ENCODE peak calls at places on chromosomes 3 and 15, in five cellular contexts. E is sigmoid colon, T is left lung, G is tibial nerve, H is HCT116. K is an unnamed sample.
A peak's percentile ranks its signal among the peaks of the same experiment; 100 is the strongest.

GRCh38 chr3:70854108-70854507 is 541.7 kb upstream of the MDFIC2 start:
- DNase-seq in E (no peak), T (no peak), G (no peak), H (no peak), K (no peak)

GRCh38 chr3:107956991-107957467 is 133.8 kb downstream of the CD47 start:
- DNase-seq in E (peak; percentile 96), T (no peak), G (peak; percentile 79), H (no peak), K (no peak)

GRCh38 chr3:33874815-33875214 is 76.4 kb downstream of the PDCD6IP start:
- DNase-seq in E (no peak), T (no peak), G (no peak), H (no peak), K (no peak)

GRCh38 chr3:157129782-157130137 is 30.2 kb downstream of the CCNL1 start:
- DNase-seq in E (no peak), T (no peak), G (no peak), H (peak; percentile 74), K (no peak)

GRCh38 chr3:63441262-63441661 is 163.2 kb downstream of the SYNPR start:
- DNase-seq in E (no peak), T (no peak), G (no peak), H (no peak), K (no peak)

GRCh38 chr3:171351676-171352075 is 108.5 kb downstream of the TNIK start:
- DNase-seq in E (no peak), T (no peak), G (no peak), H (peak; percentile 77), K (peak; percentile 86)

GRCh38 chr3:53726654-53727053 is 119.6 kb downstream of the CHDH start:
- DNase-seq in E (no peak), T (no peak), G (no peak), H (no peak), K (no peak)

GRCh38 chr3:16498130-16498890 is 15.2 kb downstream of the RFTN1 start:
- DNase-seq in E (no peak), T (no peak), G (no peak), H (no peak), K (no peak)

GRCh38 chr3:59764131-59764530 is 714.3 kb upstream of the CFAP20DC start:
- DNase-seq in E (no peak), T (no peak), G (no peak), H (no peak), K (no peak)

GRCh38 chr3:42473083-42473932 is 29.1 kb upstream of the VIPR1 start:
- DNase-seq in E (no peak), T (no peak), G (no peak), H (no peak), K (no peak)

GRCh38 chr3:29144361-29144760 is 136.5 kb upstream of the RBMS3 start:
- DNase-seq in E (no peak), T (no peak), G (no peak), H (no peak), K (no peak)

GRCh38 chr15:89356634-89357298 is 22.1 kb upstream of the POLG start:
- DNase-seq in E (no peak), T (no peak), G (no peak), H (no peak), K (no peak)

GRCh38 chr15:58401991-58402649 is 29.7 kb upstream of the LIPC start:
- DNase-seq in E (no peak), T (no peak), G (no peak), H (no peak), K (no peak)

GRCh38 chr3:55143928-55144671 is 216.2 kb upstream of the LRTM1 start:
- DNase-seq in E (no peak), T (no peak), G (no peak), H (no peak), K (no peak)

GRCh38 chr15:44010114-44010513 is 183.3 kb downstream of the WDR76 start:
- DNase-seq in E (no peak), T (no peak), G (no peak), H (no peak), K (peak; percentile 42)

GRCh38 chr15:58271410-58271809 is 133.2 kb downstream of the AQP9 start:
- DNase-seq in E (no peak), T (no peak), G (no peak), H (no peak), K (no peak)

GRCh38 chr15:42110367-42110766 is 16.0 kb upstream of the PLA2G4D start:
- DNase-seq in E (no peak), T (no peak), G (no peak), H (no peak), K (no peak)

GRCh38 chr3:42224658-42225421 is 41.1 kb downstream of the CCK start:
- DNase-seq in E (no peak), T (no peak), G (no peak), H (no peak), K (no peak)

GRCh38 chr15:51678081-51678480 is 3.2 kb upstream of the SCG3 start:
- DNase-seq in E (no peak), T (no peak), G (no peak), H (no peak), K (no peak)

GRCh38 chr3:185961675-185962232 is 23.9 kb upstream of the TRA2B start:
- DNase-seq in E (no peak), T (no peak), G (no peak), H (no peak), K (no peak)

GRCh38 chr3:148464246-148464645 is 233.5 kb upstream of the AGTR1 start:
- DNase-seq in E (no peak), T (no peak), G (no peak), H (no peak), K (no peak)

GRCh38 chr3:187750041-187750512 is 4.8 kb upstream of the BCL6 start:
- DNase-seq in E (peak; percentile 78), T (peak; percentile 83), G (no peak), H (peak; percentile 82), K (no peak)

GRCh38 chr3:57689367-57690053 is 3.4 kb downstream of the DENND6A start:
- DNase-seq in E (no peak), T (no peak), G (no peak), H (no peak), K (no peak)

GRCh38 chr15:59892995-59893394 is 111.1 kb upstream of the FOXB1 start:
- DNase-seq in E (no peak), T (no peak), G (no peak), H (no peak), K (no peak)

GRCh38 chr3:129553171-129553570 is 10.2 kb downstream of the H1-8 start:
- DNase-seq in E (peak; percentile 63), T (peak; percentile 71), G (no peak), H (no peak), K (no peak)

DNA sequence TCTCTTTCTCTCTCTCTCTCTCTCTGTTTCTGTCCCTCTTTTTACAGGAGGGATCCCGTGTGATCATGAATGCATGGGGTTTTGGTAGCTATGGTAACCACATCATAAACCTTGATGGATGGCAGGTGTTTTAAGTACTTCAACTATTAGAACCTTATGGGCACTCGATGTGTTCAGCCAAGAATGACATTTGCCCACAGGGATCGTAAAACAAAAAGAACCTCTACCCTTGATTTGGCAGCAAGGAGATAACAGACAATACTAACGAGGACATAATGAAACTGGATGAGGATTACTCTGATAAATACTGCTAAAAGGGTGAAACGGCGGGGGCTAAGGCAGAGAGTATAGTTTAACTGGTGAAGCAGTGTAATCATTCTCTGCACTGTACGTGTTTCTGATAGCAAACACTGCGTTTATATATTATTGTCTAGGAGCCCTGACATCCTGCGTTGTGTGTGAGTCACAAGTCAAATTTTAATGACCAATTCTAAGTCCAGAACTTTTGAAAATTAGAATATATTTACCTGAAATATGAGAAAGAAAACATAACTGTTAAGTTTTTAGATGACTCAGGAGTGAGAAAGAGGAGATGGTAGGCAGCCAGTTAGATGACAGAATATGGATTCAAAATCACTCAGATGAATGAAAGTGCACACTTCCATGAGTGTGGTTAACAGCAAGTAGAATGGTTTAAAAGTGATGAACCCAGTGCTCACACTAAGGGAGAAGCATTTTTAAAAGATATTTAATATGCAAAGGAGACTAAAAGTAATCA is 80.3 kb downstream of the OTOL1 start:
- DNase-seq in E (no peak), T (no peak), G (no peak), H (no peak), K (no peak)
- H3K4me3 ChIP-seq in E (no peak overlapping the region), T (no peak overlapping the region), G (no peak overlapping the region), H (no peak overlapping the region), K (no peak overlapping the region)

DNA sequence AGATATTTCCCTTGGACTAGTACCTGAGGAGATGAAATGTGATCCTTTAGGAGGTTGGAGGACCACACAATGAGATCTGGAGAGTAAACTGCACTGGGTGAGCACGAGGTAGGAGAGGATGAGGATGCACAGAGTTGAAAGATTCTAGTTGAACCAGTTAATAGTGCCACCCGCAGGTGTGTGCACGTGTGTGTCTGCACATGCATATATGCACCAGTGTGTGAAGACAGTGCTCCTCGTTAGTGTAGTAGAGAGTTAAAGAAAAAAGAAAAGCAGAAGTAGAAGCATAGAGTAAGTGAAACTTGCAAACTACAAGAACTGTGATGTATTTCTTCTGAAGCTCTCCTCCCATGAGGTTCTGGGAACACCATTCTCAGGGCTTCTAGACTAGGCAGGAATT is 8.4 kb downstream of the MED12L start:
- DNase-seq in E (no peak), T (no peak), G (no peak), H (no peak), K (no peak)
- TF ChIP-seq CTCF in E (no peak), T (no peak), G (no peak), H (no peak), K (no peak)

GRCh38 chr15:72139667-72140066 is 21.5 kb downstream of the SENP8 start:
- DNase-seq in E (no peak), T (no peak), G (no peak), H (no peak), K (no peak)

GRCh38 chr15:72133211-72133610 is 15.0 kb downstream of the SENP8 start:
- DNase-seq in E (no peak), T (no peak), G (no peak), H (no peak), K (no peak)

GRCh38 chr15:72140088-72140487 is 21.9 kb downstream of the SENP8 start:
- DNase-seq in E (no peak), T (no peak), G (no peak), H (no peak), K (no peak)

GRCh38 chr15:72135719-72136118 is 17.5 kb downstream of the SENP8 start:
- DNase-seq in E (no peak), T (no peak), G (no peak), H (no peak), K (no peak)

DNA sequence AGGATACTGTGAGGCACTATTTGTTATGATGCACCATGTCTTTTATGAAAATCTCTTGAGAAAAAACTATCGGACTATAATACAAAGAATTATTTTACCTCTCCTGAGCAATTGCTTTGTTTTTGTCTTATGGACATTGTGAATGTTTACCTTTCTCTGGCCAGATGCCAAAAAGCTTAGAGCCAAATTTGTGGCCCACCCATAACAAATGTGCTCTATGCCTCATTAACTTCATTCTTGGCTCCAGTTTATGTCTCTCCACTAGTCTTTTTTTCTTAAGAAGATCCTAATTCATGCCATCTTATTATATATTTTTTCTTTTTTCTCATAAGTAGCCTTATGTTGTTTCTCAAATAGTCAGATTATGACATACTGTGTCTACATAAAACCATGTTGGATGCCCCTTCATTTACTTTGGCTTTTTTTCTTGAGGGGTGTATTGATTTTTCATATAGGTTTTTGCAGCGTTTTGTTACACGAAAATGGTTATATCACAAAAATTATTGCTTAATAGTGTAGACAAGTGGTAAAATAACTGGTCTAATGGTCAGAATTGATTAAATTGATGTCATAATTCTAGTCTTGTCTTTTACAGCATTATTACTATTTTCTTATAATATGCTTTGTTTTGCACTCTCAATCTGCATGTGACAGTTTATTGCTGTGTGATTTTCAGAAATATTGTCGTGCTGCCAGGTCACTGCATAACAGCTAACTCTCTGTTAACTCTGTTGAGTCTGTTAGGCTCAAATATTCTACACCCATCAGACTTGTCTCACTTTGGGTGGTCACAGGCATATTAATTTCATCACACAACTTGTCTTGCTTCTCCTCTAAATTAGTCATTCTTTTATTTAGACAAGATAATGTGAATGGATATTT is 18.2 kb downstream of the SENP8 start:
- DNase-seq in E (no peak), T (no peak), G (no peak), H (no peak), K (no peak)
- H3K36me3 ChIP-seq in E (no peaks in the 10 kb centered on the region), T (no peaks in the 10 kb centered on the region), G (no peaks in the 10 kb centered on the region), H (no peaks in the 10 kb centered on the region), K (no peaks in the 10 kb centered on the region)

GRCh38 chr15:74962671-74963070 is 6.1 kb upstream of the RPP25 start:
- DNase-seq in E (no peak), T (no peak), G (no peak), H (no peak), K (no peak)
- H3K4me3 ChIP-seq in E (no peak overlapping the region), T (no peak overlapping the region), G (no peak overlapping the region), H (no peak overlapping the region), K (no peak overlapping the region)

K was measured in kidney epithelial cell.